ENCODE peak calls at places on chromosomes 7 and 10, in four cellular contexts. K, F, Z and C are unnamed samples.

GRCh38 chr10:96904648-96905047 is 72.5 kb downstream of the LCOR start:
- DNase-seq in K (no peak), F (no peak), Z (no peak), C (no peak)

GRCh38 chr7:31100870-31101269 is 48.8 kb downstream of the ADCYAP1R1 start:
- DNase-seq in Z (no peak), F (no peak), K (no peak), C (no peak)

GRCh38 chr7:84536256-84536870 is 341.8 kb upstream of the SEMA3A start:
- DNase-seq in F (no peak), Z (peak; percentile 61), K (no peak), C (no peak)

GRCh38 chr10:48520594-48520993 is 84.3 kb downstream of the ARHGAP22 start:
- DNase-seq in Z (no peak), K (no peak), F (no peak), C (no peak)

GRCh38 chr10:93915603-93916002 is 21.8 kb downstream of the SLC35G1 start:
- DNase-seq in Z (no peak), F (no peak), K (no peak), C (no peak)

GRCh38 chr10:92727141-92727540 is 37.4 kb downstream of the HHEX start:
- DNase-seq in K (no peak), Z (no peak), F (no peak), C (no peak)

GRCh38 chr7:69630292-69630691 is 32.0 kb downstream of the AUTS2 start:
- DNase-seq in K (no peak), F (no peak), Z (peak; percentile 57), C (peak; percentile 15)

GRCh38 chr10:98242823-98243222 is 25.2 kb downstream of the LOXL4 start:
- DNase-seq in K (no peak), Z (peak; percentile 45), F (no peak), C (no peak)

GRCh38 chr7:44196450-44196872 is 4.3 kb upstream of the YKT6 start:
- DNase-seq in Z (peak; percentile 71), F (no peak), K (peak; percentile 12), C (no peak)

GRCh38 chr10:116993610-116994009 is 11.4 kb downstream of the SHTN1 start:
- DNase-seq in K (no peak), F (no peak), Z (no peak), C (no peak)

GRCh38 chr10:66931340-66931948 is 5.6 kb downstream of the LRRTM3 start:
- DNase-seq in K (no peak), F (no peak), Z (peak; percentile 86), C (peak; percentile 8)

GRCh38 chr7:103766630-103767029 is 222.8 kb downstream of the RELN start:
- DNase-seq in K (no peak), F (no peak), Z (no peak), C (no peak)

GRCh38 chr7:132412435-132412834 is 163.8 kb downstream of the PLXNA4 start:
- DNase-seq in F (no peak), K (no peak), Z (no peak), C (no peak)

GRCh38 chr7:68700414-68700813 is 897.9 kb upstream of the AUTS2 start:
- DNase-seq in F (no peak), K (no peak), Z (no peak), C (no peak)

GRCh38 chr7:159013825-159014289 is 130.8 kb downstream of the VIPR2 start:
- DNase-seq in K (no peak), Z (no peak), F (no peak), C (no peak)

GRCh38 chr10:117804470-117805011 is 242.2 kb downstream of the RAB11FIP2 start:
- DNase-seq in K (no peak), Z (no peak), F (no peak), C (no peak)

GRCh38 chr7:4634166-4634565 is 47.9 kb upstream of the FOXK1 start:
- DNase-seq in K (no peak), F (no peak), Z (peak; percentile 91), C (no peak)

GRCh38 chr7:73647725-73648592 is 19.7 kb upstream of the VPS37D start:
- DNase-seq in Z (no peak), K (no peak), F (peak; percentile 17), C (no peak)